ENCODE peak calls at places on chromosomes 7 and 10, in four cellular contexts. H, L, R and G are unnamed samples.

GRCh38 chr10:65611592-65611991 is 1314.2 kb upstream of the LRRTM3 start:
- DNase-seq in H (no peak), L (no peak), R (no peak), G (no peak)

GRCh38 chr10:130727766-130728490 is 583.6 kb downstream of the TCERG1L start:
- DNase-seq in H (no peak), L (no peak), R (no peak), G (no peak)

GRCh38 chr10:52877453-52877852 is 104.9 kb upstream of the MBL2 start:
- DNase-seq in H (no peak), L (no peak), R (no peak), G (no peak)

GRCh38 chr7:929311-929711 is 25.2 kb downstream of the ADAP1 start:
- DNase-seq in H (no peak), L (peak; percentile 37), R (no peak), G (peak; percentile 3)

GRCh38 chr7:118288098-118288497 is 63.6 kb downstream of the ANKRD7 start:
- DNase-seq in H (no peak), L (no peak), R (no peak), G (no peak)

GRCh38 chr10:97263971-97264370 is 28.5 kb downstream of the ARHGAP19 start:
- DNase-seq in H (no peak), L (no peak), R (no peak), G (no peak)

GRCh38 chr7:131931368-131931767 is 374.9 kb upstream of the PODXL start:
- DNase-seq in H (no peak), L (no peak), R (no peak), G (no peak)

GRCh38 chr7:47444376-47445098 is 137.4 kb downstream of the TNS3 start:
- DNase-seq in H (no peak), L (no peak), R (no peak), G (no peak)

GRCh38 chr10:62456611-62457101 is 82.5 kb downstream of the ZNF365 start:
- DNase-seq in H (no peak), L (no peak), R (no peak), G (no peak)

GRCh38 chr10:61814160-61814559 is 87.3 kb upstream of the ARID5B start:
- DNase-seq in H (no peak), L (no peak), R (no peak), G (no peak)

GRCh38 chr10:12625393-12626023 is 276.2 kb downstream of the CAMK1D start:
- DNase-seq in H (no peak), L (no peak), R (no peak), G (no peak)

GRCh38 chr10:93742633-93743349 is 14.9 kb upstream of the LGI1 start:
- DNase-seq in H (no peak), L (no peak), R (no peak), G (no peak)

GRCh38 chr7:100034871-100035510 is 14.6 kb upstream of the ZSCAN21 start:
- DNase-seq in H (no peak), L (no peak), R (no peak), G (no peak)

GRCh38 chr7:137146552-137146961 is 197.0 kb downstream of the PTN start:
- DNase-seq in H (no peak), L (no peak), R (no peak), G (no peak)

GRCh38 chr7:135557455-135558336 is at the start of gene NUP205:
- DNase-seq in H (no peak), L (peak; percentile 84), R (peak; percentile 81), G (peak; percentile 48)

GRCh38 chr7:4830176-4830575 is 31.7 kb downstream of the PAPOLB start:
- DNase-seq in H (no peak), L (no peak), R (peak; percentile 89), G (no peak)

GRCh38 chr10:132468651-132469050 is 68.9 kb upstream of the INPP5A start:
- DNase-seq in H (no peak), L (peak; percentile 40), R (no peak), G (peak; percentile 12)

GRCh38 chr7:126016722-126017121 is 1087.1 kb upstream of the POT1 start:
- DNase-seq in H (no peak), L (no peak), R (no peak), G (no peak)

GRCh38 chr10:101675115-101675514 is 19.9 kb downstream of the FBXW4 start:
- DNase-seq in H (peak; percentile 24), L (no peak), R (no peak), G (no peak)
- H3K36me3 ChIP-seq in H (peaks cover 53% of the 10 kb centered on the region), L (no peaks in the 10 kb centered on the region), R (peaks cover 16% of the 10 kb centered on the region), G (peaks cover 24% of the 10 kb centered on the region)

DNA sequence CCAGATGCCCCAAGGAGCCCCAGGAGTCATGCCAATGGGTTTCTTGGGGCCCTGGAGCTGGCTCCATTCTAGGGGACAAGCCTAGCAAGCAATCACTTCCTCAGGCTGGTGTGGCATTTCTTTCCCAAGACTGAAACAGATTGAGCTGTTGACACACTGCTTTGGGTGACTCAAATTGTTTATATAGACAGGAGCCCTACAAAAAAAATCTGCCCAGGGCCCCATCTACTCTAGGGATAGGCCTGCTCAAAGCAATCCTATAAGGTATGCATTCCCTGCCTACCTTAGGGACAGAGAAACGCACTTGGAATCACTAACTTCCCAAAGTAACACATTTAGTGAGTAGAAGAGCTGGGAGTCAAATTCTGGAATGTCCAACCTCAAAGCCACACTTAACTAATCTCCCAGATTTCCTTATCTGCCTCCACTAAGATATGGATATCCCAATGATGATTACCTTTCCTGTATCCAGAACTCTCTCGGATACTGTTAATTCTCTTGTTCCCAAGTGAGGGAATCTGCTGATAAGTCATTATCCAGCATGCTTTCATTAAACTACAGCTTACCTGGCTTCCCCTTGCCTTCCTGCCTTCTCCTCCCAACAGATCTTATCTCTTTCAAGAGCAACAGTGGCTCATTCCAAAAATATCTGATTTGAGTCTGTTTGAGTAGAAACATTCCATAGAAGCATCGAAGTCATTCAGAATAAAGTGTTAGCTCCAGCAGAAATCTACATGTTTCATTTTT is 3.1 kb downstream of the ABLIM1 start:
- DNase-seq in H (no peak), L (no peak), R (no peak), G (no peak)
- H3K36me3 ChIP-seq in H (no peaks in the 10 kb centered on the region), L (no peaks in the 10 kb centered on the region), R (no peaks in the 10 kb centered on the region), G (no peaks in the 10 kb centered on the region)

GRCh38 chr10:91681361-91682276 is 48.7 kb upstream of the PPP1R3C start:
- DNase-seq in H (peak; percentile 74), L (no peak), R (no peak), G (no peak)
- H3K36me3 ChIP-seq in H (no peaks in the 10 kb centered on the region), L (no peaks in the 10 kb centered on the region), R (no peaks in the 10 kb centered on the region), G (no peaks in the 10 kb centered on the region)

DNA sequence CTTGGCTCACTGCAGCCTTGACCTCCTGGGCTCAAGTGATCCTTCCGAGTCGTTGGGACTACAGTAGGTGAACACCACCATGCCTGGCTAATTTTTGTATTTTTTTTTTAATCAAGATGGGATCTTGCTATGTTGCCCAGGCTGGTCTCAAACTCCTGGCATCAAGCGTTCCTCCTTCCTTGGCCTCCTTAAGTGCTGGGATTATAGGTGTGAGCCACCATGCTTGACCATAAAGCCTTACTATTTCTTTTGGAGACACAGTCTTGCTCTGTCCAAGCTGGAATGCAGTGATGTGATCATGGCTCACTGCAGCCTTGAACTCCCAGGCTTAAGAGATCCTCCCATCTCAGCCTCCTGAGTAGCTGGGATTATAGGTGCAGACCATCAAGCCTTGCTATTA is 12.6 kb downstream of the TFAM start:
- DNase-seq in H (no peak), L (no peak), R (no peak), G (no peak)
- H3K36me3 ChIP-seq in H (peaks cover 53% of the 10 kb centered on the region), L (peaks cover 4% of the 10 kb centered on the region), R (peaks cover 7% of the 10 kb centered on the region), G (peaks cover 52% of the 10 kb centered on the region)

GRCh38 chr7:30430300-30430699 is 48.3 kb downstream of the NOD1 start:
- DNase-seq in H (no peak), L (no peak), R (no peak), G (no peak)

GRCh38 chr7:30430777-30431176 is 47.8 kb downstream of the NOD1 start:
- DNase-seq in H (no peak), L (no peak), R (no peak), G (no peak)

GRCh38 chr7:30428586-30429530 is 49.7 kb downstream of the NOD1 start:
- DNase-seq in H (no peak), L (no peak), R (no peak), G (no peak)

GRCh38 chr7:30424536-30424935 is 54.0 kb downstream of the NOD1 start:
- DNase-seq in H (peak; percentile 53), L (no peak), R (no peak), G (no peak)

GRCh38 chr7:30427296-30428080 is 51.1 kb downstream of the NOD1 start:
- DNase-seq in H (no peak), L (peak; percentile 69), R (no peak), G (no peak)
- H3K36me3 ChIP-seq in H (peaks cover 89% of the 10 kb centered on the region), L (no peaks in the 10 kb centered on the region), R (no peaks in the 10 kb centered on the region), G (no peaks in the 10 kb centered on the region)

GRCh38 chr10:14588084-14588937 is 186.4 kb downstream of the FAM107B start:
- DNase-seq in H (no peak), L (no peak), R (no peak), G (no peak)
- H3K36me3 ChIP-seq in H (no peaks in the 10 kb centered on the region), L (no peaks in the 10 kb centered on the region), R (no peaks in the 10 kb centered on the region), G (no peaks in the 10 kb centered on the region)

GRCh38 chr10:26543567-26544306 is 105.6 kb downstream of the APBB1IP start:
- DNase-seq in H (no peak), L (no peak), R (no peak), G (no peak)
- H3K36me3 ChIP-seq in H (no peaks in the 10 kb centered on the region), L (no peaks in the 10 kb centered on the region), R (no peaks in the 10 kb centered on the region), G (no peaks in the 10 kb centered on the region)

GRCh38 chr7:2219136-2219535 is 13.6 kb downstream of the MAD1L1 start:
- DNase-seq in H (no peak), L (peak; percentile 70), R (no peak), G (no peak)
- H3K36me3 ChIP-seq in H (peaks cover 91% of the 10 kb centered on the region), L (no peaks in the 10 kb centered on the region), R (no peaks in the 10 kb centered on the region), G (peaks cover 59% of the 10 kb centered on the region)

GRCh38 chr7:152142976-152143665 is 117.6 kb downstream of the GALNT11 start:
- DNase-seq in H (no peak), L (no peak), R (no peak), G (no peak)
- H3K36me3 ChIP-seq in H (peaks cover 83% of the 10 kb centered on the region), L (peaks cover 4% of the 10 kb centered on the region), R (peaks cover 9% of the 10 kb centered on the region), G (peaks cover 86% of the 10 kb centered on the region)